ENCODE peak calls at places on chromosomes 2 and 18, in four cellular contexts. One of them, this sample, is unnamed.

GRCh38 chr18:54250846-54251251 is 18.5 kb upstream of the POLI start:
- DNase-seq in astrocyte of the spinal cord: no peak
- DNase-seq in pancreas: no peak
- DNase-seq in cardiac fibroblast: no peak
- DNase-seq in this sample: no peak

GRCh38 chr2:199469514-199470360 is 12.0 kb upstream of the SATB2 start:
- DNase-seq in astrocyte of the spinal cord: no peak
- DNase-seq in pancreas: no peak
- DNase-seq in cardiac fibroblast: no peak
- DNase-seq in this sample: no peak

GRCh38 chr18:75926811-75927210 is 499.3 kb upstream of the SMIM21 start:
- DNase-seq in astrocyte of the spinal cord: peak; percentile 56
- DNase-seq in pancreas: no peak
- DNase-seq in cardiac fibroblast: no peak
- DNase-seq in this sample: peak; percentile 22

GRCh38 chr2:165144315-165144714 is 59.5 kb downstream of the SCN3A start:
- DNase-seq in astrocyte of the spinal cord: no peak
- DNase-seq in pancreas: no peak
- DNase-seq in cardiac fibroblast: no peak
- DNase-seq in this sample: no peak

GRCh38 chr2:190528521-190529001 is 6.0 kb downstream of the NEMP2 start:
- DNase-seq in astrocyte of the spinal cord: peak; percentile 12
- DNase-seq in pancreas: no peak
- DNase-seq in cardiac fibroblast: peak; percentile 78
- DNase-seq in this sample: no peak

GRCh38 chr2:26740890-26741302 is 23.2 kb upstream of the SLC35F6 start:
- DNase-seq in astrocyte of the spinal cord: no peak
- DNase-seq in pancreas: no peak
- DNase-seq in cardiac fibroblast: no peak
- DNase-seq in this sample: no peak

GRCh38 chr2:191374366-191374765 is 129.2 kb downstream of the MYO1B start:
- DNase-seq in astrocyte of the spinal cord: no peak
- DNase-seq in pancreas: no peak
- DNase-seq in cardiac fibroblast: no peak
- DNase-seq in this sample: no peak

GRCh38 chr2:65309699-65310098 is 82.1 kb downstream of the ACTR2 start:
- DNase-seq in astrocyte of the spinal cord: no peak
- DNase-seq in pancreas: no peak
- DNase-seq in cardiac fibroblast: peak; percentile 34
- DNase-seq in this sample: no peak

GRCh38 chr2:200104015-200104414 is 148.6 kb downstream of the MAIP1 start:
- DNase-seq in astrocyte of the spinal cord: peak; percentile 54
- DNase-seq in pancreas: no peak
- DNase-seq in cardiac fibroblast: peak; percentile 49
- DNase-seq in this sample: peak; percentile 12

GRCh38 chr18:72700961-72701710 is 157.0 kb upstream of the CBLN2 start:
- DNase-seq in astrocyte of the spinal cord: peak; percentile 38
- DNase-seq in pancreas: no peak
- DNase-seq in cardiac fibroblast: peak; percentile 40
- DNase-seq in this sample: peak; percentile 11

GRCh38 chr2:52895726-52896340 is 871.8 kb upstream of the CHAC2 start:
- DNase-seq in astrocyte of the spinal cord: no peak
- DNase-seq in pancreas: no peak
- DNase-seq in cardiac fibroblast: no peak
- DNase-seq in this sample: no peak

GRCh38 chr2:11819235-11819729 is 72.8 kb downstream of the LPIN1 start:
- DNase-seq in astrocyte of the spinal cord: no peak
- DNase-seq in pancreas: no peak
- DNase-seq in cardiac fibroblast: no peak
- DNase-seq in this sample: no peak

GRCh38 chr18:40109251-40110049 is 1845.6 kb upstream of the PIK3C3 start:
- DNase-seq in astrocyte of the spinal cord: no peak
- DNase-seq in pancreas: no peak
- DNase-seq in cardiac fibroblast: no peak
- DNase-seq in this sample: no peak

GRCh38 chr18:76936877-76937276 is 114.5 kb downstream of the ZNF236 start:
- DNase-seq in astrocyte of the spinal cord: no peak
- DNase-seq in pancreas: no peak
- DNase-seq in cardiac fibroblast: no peak
- DNase-seq in this sample: no peak

GRCh38 chr2:16113568-16114549 is 173.5 kb downstream of the MYCN start:
- DNase-seq in astrocyte of the spinal cord: no peak
- DNase-seq in pancreas: no peak
- DNase-seq in cardiac fibroblast: no peak
- DNase-seq in this sample: no peak

GRCh38 chr2:30653847-30654246 is 153.4 kb downstream of the CAPN13 start:
- DNase-seq in astrocyte of the spinal cord: peak; percentile 87
- DNase-seq in pancreas: no peak
- DNase-seq in cardiac fibroblast: peak; percentile 40
- DNase-seq in this sample: peak; percentile 51

GRCh38 chr2:37284386-37284785 is 40.2 kb downstream of the PRKD3 start:
- DNase-seq in astrocyte of the spinal cord: no peak
- DNase-seq in pancreas: no peak
- DNase-seq in cardiac fibroblast: peak; percentile 59
- DNase-seq in this sample: no peak

GRCh38 chr2:171515672-171516298 is 6.5 kb upstream of the CYBRD1 start:
- DNase-seq in astrocyte of the spinal cord: peak; percentile 83
- DNase-seq in pancreas: no peak
- DNase-seq in cardiac fibroblast: peak; percentile 83
- DNase-seq in this sample: peak; percentile 87

GRCh38 chr2:39523308-39524044 is 86.4 kb upstream of the MAP4K3 start:
- DNase-seq in astrocyte of the spinal cord: peak; percentile 92
- DNase-seq in pancreas: no peak
- DNase-seq in cardiac fibroblast: peak; percentile 95
- DNase-seq in this sample: peak; percentile 83

GRCh38 chr2:169294001-169294675 is 68.2 kb downstream of the LRP2 start:
- DNase-seq in astrocyte of the spinal cord: no peak
- DNase-seq in pancreas: no peak
- DNase-seq in cardiac fibroblast: no peak
- DNase-seq in this sample: no peak

GRCh38 chr2:45984896-45985488 is 312.2 kb upstream of the EPAS1 start:
- DNase-seq in astrocyte of the spinal cord: no peak
- DNase-seq in pancreas: no peak
- DNase-seq in cardiac fibroblast: no peak
- DNase-seq in this sample: no peak

GRCh38 chr18:76589309-76589708 is 94.3 kb upstream of the ZNF516 start:
- DNase-seq in astrocyte of the spinal cord: no peak
- DNase-seq in pancreas: no peak
- DNase-seq in cardiac fibroblast: no peak
- DNase-seq in this sample: no peak

DNA sequence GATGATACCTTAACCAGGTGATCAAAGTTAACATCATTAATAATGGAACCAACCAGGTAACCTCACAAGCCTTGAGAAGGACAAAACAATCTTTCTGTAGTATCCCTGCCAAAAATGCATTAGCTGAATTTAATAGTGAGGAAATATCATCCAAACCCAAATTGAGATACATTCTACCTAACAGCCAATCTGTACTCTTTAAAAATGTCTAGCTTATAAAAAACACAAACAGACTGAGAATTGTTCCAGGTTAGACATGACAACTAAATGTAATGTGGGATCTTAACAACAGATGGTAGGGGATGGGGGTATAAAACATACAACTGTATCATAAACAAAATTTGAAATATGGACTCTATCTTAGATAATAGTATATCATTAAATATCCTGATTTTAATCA is 1.9 kb downstream of the FANCL start:
- DNase-seq in astrocyte of the spinal cord: no peak
- DNase-seq in pancreas: no peak
- DNase-seq in cardiac fibroblast: no peak
- DNase-seq in this sample: no peak
- H3K4me3 ChIP-seq in astrocyte of the spinal cord: no peak overlapping the region
- H3K4me3 ChIP-seq in pancreas: no peak overlapping the region
- H3K4me3 ChIP-seq in cardiac fibroblast: no peak overlapping the region
- H3K4me3 ChIP-seq in this sample: no peak overlapping the region

DNA sequence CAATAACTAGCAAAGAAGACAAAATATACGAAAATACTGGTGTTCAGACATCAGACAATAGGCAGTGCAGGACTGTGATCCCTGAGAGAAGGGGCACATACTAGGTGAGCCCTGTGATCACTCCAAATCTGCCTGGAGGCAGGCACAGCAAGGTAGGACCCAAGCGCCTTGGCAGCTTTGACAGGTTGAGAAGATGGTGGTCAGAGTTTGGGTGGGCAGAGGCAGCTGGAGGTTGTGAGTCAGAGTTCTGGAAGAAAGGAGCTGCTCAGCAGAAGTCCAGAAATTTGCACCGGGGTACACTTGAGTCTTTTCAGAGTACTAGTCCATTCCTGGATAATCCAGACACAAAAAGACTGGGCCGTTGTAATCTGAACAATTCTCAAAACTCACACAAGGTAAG is 14.0 kb downstream of the KIF1A start:
- DNase-seq in astrocyte of the spinal cord: no peak
- DNase-seq in pancreas: peak; percentile 4
- DNase-seq in cardiac fibroblast: no peak
- DNase-seq in this sample: no peak
- TF ChIP-seq CTCF in astrocyte of the spinal cord: no peak
- TF ChIP-seq CTCF in pancreas: no peak
- TF ChIP-seq CTCF in cardiac fibroblast: no peak
- TF ChIP-seq CTCF in this sample: no peak

GRCh38 chr2:206324869-206325268 is 50.4 kb downstream of the ZDBF2 start:
- DNase-seq in astrocyte of the spinal cord: no peak
- DNase-seq in pancreas: no peak
- DNase-seq in cardiac fibroblast: no peak
- DNase-seq in this sample: no peak
- H3K4me3 ChIP-seq in astrocyte of the spinal cord: no peak overlapping the region
- H3K4me3 ChIP-seq in pancreas: no peak overlapping the region
- H3K4me3 ChIP-seq in cardiac fibroblast: no peak overlapping the region
- H3K4me3 ChIP-seq in this sample: no peak overlapping the region

DNA sequence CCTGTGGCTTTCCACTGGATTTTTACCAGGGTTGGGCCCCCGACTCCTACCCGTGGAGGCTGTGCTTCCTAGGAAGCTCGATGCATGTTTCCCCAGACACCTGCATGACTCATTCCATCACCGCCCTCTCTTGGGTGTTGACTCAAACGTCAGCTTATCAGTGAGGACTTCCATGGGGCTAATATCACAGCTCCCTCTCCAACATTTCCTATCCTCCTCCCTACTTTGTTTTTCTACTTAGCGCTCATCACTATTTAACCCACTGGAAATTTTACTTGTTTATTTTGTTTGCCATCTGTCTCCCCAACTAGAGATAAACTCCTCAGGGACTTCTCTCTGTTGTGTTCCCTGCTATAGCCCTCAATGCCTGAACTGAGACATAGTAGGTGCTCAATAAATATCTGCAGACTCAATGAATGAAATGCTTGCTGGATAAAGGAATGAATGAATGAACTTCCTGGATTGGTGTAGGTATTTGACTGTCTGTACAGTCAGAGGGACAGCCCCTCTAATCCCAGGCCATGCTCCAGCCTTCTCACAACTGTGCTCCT is 89.7 kb upstream of the MSH2 start:
- DNase-seq in astrocyte of the spinal cord: no peak
- DNase-seq in pancreas: no peak
- DNase-seq in cardiac fibroblast: peak; percentile 47
- DNase-seq in this sample: no peak
- TF ChIP-seq CTCF in astrocyte of the spinal cord: no peak
- TF ChIP-seq CTCF in pancreas: no peak
- TF ChIP-seq CTCF in cardiac fibroblast: no peak
- TF ChIP-seq CTCF in this sample: no peak

DNA sequence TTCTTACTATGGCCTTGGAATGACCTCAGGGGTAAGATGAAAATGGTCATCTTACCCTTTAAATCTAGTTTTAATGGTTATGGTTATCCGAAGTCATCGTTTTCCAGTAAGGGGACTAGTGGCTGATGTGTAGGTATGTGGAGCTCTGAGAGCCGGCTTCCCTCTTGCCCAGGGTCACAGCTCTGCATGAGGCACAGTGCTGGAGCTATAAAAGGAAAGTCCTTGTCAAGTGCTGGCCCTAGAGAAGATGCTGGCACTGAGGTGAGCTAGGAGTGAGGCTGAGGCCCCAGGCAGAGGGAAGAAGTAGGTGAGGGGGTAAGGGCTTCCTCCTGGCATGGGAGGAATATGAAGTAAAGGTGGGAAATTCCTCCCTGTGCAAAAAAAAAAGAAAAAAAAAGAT is 35.0 kb downstream of the SMARCAL1 start:
- DNase-seq in astrocyte of the spinal cord: no peak
- DNase-seq in pancreas: no peak
- DNase-seq in cardiac fibroblast: no peak
- DNase-seq in this sample: no peak
- H3K4me3 ChIP-seq in astrocyte of the spinal cord: no peak overlapping the region
- H3K4me3 ChIP-seq in pancreas: no peak overlapping the region
- H3K4me3 ChIP-seq in cardiac fibroblast: no peak overlapping the region
- H3K4me3 ChIP-seq in this sample: no peak overlapping the region

GRCh38 chr2:210522399-210522798 is 34.0 kb upstream of the CPS1 start:
- DNase-seq in astrocyte of the spinal cord: no peak
- DNase-seq in pancreas: no peak
- DNase-seq in cardiac fibroblast: no peak
- DNase-seq in this sample: no peak
- TF ChIP-seq CTCF in astrocyte of the spinal cord: no peak
- TF ChIP-seq CTCF in pancreas: no peak
- TF ChIP-seq CTCF in cardiac fibroblast: no peak
- TF ChIP-seq CTCF in this sample: no peak

GRCh38 chr2:233355916-233356315 is 1.6 kb downstream of the DGKD start:
- DNase-seq in astrocyte of the spinal cord: no peak
- DNase-seq in pancreas: no peak
- DNase-seq in cardiac fibroblast: no peak
- DNase-seq in this sample: no peak
- H3K4me3 ChIP-seq in astrocyte of the spinal cord: no peak overlapping the region
- H3K4me3 ChIP-seq in pancreas: no peak overlapping the region
- H3K4me3 ChIP-seq in cardiac fibroblast: no peak overlapping the region
- H3K4me3 ChIP-seq in this sample: no peak overlapping the region

GRCh38 chr2:121246704-121247255 is 38.2 kb downstream of the TFCP2L1 start:
- DNase-seq in astrocyte of the spinal cord: no peak
- DNase-seq in pancreas: no peak
- DNase-seq in cardiac fibroblast: no peak
- DNase-seq in this sample: no peak
- TF ChIP-seq CTCF in astrocyte of the spinal cord: no peak
- TF ChIP-seq CTCF in pancreas: no peak
- TF ChIP-seq CTCF in cardiac fibroblast: no peak
- TF ChIP-seq CTCF in this sample: no peak

This sample was measured in astrocyte of the cerebellum.